ENCODE peak calls at places on chromosomes 4 and X, in five cellular contexts. V, T, Q, H and W are unnamed samples.

GRCh38 chrX:29662101-29662500 is 553.3 kb upstream of the MAGEB2 start:
- DNase-seq in V (no peak), T (no peak), Q (no peak), H (no peak), W (no peak)

GRCh38 chr4:183449193-183449888 is 4.9 kb downstream of the CDKN2AIP start:
- DNase-seq in V (no peak), T (no peak), Q (no peak), H (no peak), W (no peak)

GRCh38 chrX:130529531-130529930 is 127.7 kb downstream of the RBMX2 start:
- DNase-seq in V (no peak), T (no peak), Q (no peak), H (no peak), W (no peak)

GRCh38 chr4:6019316-6020263 is 1.4 kb upstream of the C4orf50 start:
- DNase-seq in V (peak), T (peak), Q (no peak), H (peak), W (no peak)

GRCh38 chrX:64186974-64187761 is 18.3 kb downstream of the AMER1 start:
- DNase-seq in V (no peak), T (no peak), Q (no peak), H (no peak), W (peak)

GRCh38 chrX:363621-364375 is 22.9 kb downstream of the PPP2R3B start:
- DNase-seq in V (no peak), T (no peak), Q (no peak), H (no peak), W (no peak)

GRCh38 chr4:114659386-114660008 is 60.9 kb downstream of the UGT8 start:
- DNase-seq in V (peak), T (peak), Q (peak), H (peak), W (no peak)

GRCh38 chrX:2820131-2820771 is 8.5 kb upstream of the GYG2 start:
- DNase-seq in V (no peak), T (no peak), Q (no peak), H (no peak), W (peak)

GRCh38 chr4:118322831-118323502 is 29.8 kb downstream of the PRSS12 start:
- DNase-seq in V (no peak), T (no peak), Q (no peak), H (no peak), W (no peak)

GRCh38 chr4:84917087-84917821 is 49.2 kb downstream of the WDFY3 start:
- DNase-seq in V (no peak), T (no peak), Q (no peak), H (no peak), W (no peak)

GRCh38 chr4:27702710-27703431 is 842.2 kb downstream of the STIM2 start:
- DNase-seq in V (no peak), T (no peak), Q (no peak), H (no peak), W (no peak)

GRCh38 chr4:163611172-163611571 is 116.7 kb downstream of the TMA16 start:
- DNase-seq in V (no peak), T (no peak), Q (no peak), H (no peak), W (no peak)

GRCh38 chr4:45693746-45694145 is 430.1 kb downstream of the GABRG1 start:
- DNase-seq in V (peak), T (no peak), Q (no peak), H (no peak), W (no peak)

GRCh38 chr4:8297691-8298485 is 28.3 kb downstream of the HTRA3 start:
- DNase-seq in V (no peak), T (no peak), Q (peak), H (no peak), W (no peak)

GRCh38 chr4:649751-650310 is 24.2 kb downstream of the ATP5ME start:
- DNase-seq in V (no peak), T (no peak), Q (no peak), H (no peak), W (no peak)

GRCh38 chrX:8647176-8647575 is 84.8 kb downstream of the ANOS1 start:
- DNase-seq in V (no peak), T (no peak), Q (no peak), H (no peak), W (no peak)

GRCh38 chr4:89509708-89510269 is 202.2 kb upstream of the GPRIN3 start:
- DNase-seq in V (no peak), T (peak), Q (no peak), H (no peak), W (no peak)

GRCh38 chrX:1524874-1525582 is 12.0 kb downstream of the P2RY8 start:
- DNase-seq in V (no peak), T (no peak), Q (no peak), H (no peak), W (no peak)

GRCh38 chr4:142683997-142684396 is 162.1 kb downstream of the INPP4B start:
- DNase-seq in V (no peak), T (no peak), Q (no peak), H (no peak), W (no peak)

GRCh38 chr4:26288308-26288982 is 32.4 kb upstream of the RBPJ start:
- DNase-seq in V (no peak), T (no peak), Q (no peak), H (no peak), W (no peak)

GRCh38 chr4:43853565-43854345 is 594.9 kb downstream of the KCTD8 start:
- DNase-seq in V (no peak), T (no peak), Q (no peak), H (no peak), W (no peak)

GRCh38 chr4:99755223-99755944 is 61.2 kb upstream of the DAPP1 start:
- DNase-seq in V (no peak), T (no peak), Q (no peak), H (no peak), W (no peak)

GRCh38 chr4:139606600-139607301 is 50.7 kb upstream of the SETD7 start:
- DNase-seq in V (no peak), T (no peak), Q (no peak), H (no peak), W (no peak)

GRCh38 chrX:140765043-140765784 is 55.7 kb downstream of the LINC00632 start:
- DNase-seq in V (no peak), T (no peak), Q (no peak), H (no peak), W (no peak)

GRCh38 chr4:148704291-148704690 is 262.1 kb upstream of the NR3C2 start:
- DNase-seq in V (no peak), T (no peak), Q (no peak), H (no peak), W (no peak)

GRCh38 chr4:80732010-80732409 is 298.5 kb upstream of the BMP3 start:
- DNase-seq in V (no peak), T (no peak), Q (no peak), H (no peak), W (no peak)

GRCh38 chr4:38090450-38091246 is 130.4 kb downstream of the PTTG2 start:
- DNase-seq in V (no peak), T (no peak), Q (no peak), H (no peak), W (no peak)

GRCh38 chr4:136103616-136104015 is 1428.7 kb downstream of the PCDH18 start:
- DNase-seq in V (no peak), T (no peak), Q (no peak), H (no peak), W (no peak)

GRCh38 chr4:2925496-2925895 is 37.7 kb downstream of the NOP14 start:
- DNase-seq in V (no peak), T (no peak), Q (peak), H (no peak), W (no peak)

GRCh38 chr4:147370473-147370872 is 110.4 kb upstream of the EDNRA start:
- DNase-seq in V (no peak), T (no peak), Q (no peak), H (no peak), W (no peak)

GRCh38 chr4:4541040-4541631 is 712 bp downstream of the STX18 start:
- DNase-seq in V (peak), T (peak), Q (no peak), H (peak), W (no peak)

GRCh38 chr4:87838207-87838606 is 5.4 kb downstream of the MEPE start:
- DNase-seq in V (no peak), T (no peak), Q (no peak), H (no peak), W (no peak)
- TF ChIP-seq POLR2A in V (no peak), T (no peak), Q (no peak), H (no peak), W (no peak)

DNA sequence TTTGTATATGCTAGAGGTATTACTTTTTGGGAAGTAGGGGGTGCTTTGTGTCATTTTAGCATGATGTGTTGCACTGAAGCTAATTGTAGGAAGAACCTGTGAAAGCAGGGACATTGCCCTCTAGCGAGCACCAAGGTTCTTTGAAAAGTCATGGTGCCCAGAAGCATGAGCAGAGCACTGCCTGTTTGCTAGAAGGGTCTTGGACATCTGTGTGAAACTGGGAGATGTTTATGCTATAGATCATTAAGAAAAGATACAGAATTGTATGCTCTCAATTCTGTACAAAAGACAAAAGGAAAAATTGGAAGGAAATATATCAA is 14.7 kb downstream of the GRPR start:
- DNase-seq in V (no peak), T (no peak), Q (no peak), H (no peak), W (no peak)
- TF ChIP-seq POLR2AphosphoS5 in V (no peak), T (no peak), Q (no peak), H (no peak), W (no peak)

DNA sequence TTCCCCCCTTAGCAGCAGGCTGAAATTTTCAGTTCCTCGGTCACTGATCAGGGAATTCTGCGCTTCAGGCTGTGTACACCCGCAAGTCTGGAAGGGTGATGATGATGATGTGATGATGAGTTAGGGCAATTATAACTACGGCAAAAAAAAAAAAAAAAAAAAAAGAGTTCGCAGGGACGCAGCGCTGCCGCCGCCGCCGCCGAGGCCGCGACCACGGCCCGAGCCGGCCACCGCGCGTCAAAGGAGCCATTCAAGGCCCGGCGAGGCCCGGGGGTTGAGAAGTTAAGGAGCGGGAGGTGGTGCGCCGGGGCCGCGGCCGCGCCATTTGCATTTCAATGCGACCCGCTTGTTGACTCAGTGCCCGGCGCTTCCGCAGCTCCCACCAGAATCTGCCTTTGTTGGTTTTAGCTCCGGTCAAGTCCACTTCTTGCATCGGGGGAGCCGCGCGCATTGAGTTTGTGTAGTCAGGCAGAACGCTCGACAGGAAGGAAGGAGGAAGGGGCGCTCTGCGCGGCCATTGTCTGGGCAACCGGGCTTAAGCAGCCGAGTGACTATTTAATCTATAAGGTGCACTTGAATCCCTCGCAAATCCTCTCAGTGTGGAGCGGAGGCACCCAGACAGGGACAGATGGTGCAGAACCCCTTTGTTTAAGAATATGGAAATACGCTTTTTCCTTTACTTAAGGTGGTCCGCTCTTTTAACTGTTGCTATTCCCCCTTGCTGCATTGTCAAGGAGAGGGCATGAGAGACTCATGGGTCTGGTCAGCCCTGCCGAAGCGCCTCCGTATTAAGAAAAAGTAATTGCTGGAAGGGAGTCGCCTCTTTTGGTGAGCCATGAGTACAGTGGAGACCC is 109.1 kb downstream of the SPRY1 start:
- DNase-seq in V (peak), T (peak), Q (peak), H (peak), W (no peak)
- TF ChIP-seq POLR2A in V (no peak), T (no peak), Q (no peak), H (no peak), W (no peak)

DNA sequence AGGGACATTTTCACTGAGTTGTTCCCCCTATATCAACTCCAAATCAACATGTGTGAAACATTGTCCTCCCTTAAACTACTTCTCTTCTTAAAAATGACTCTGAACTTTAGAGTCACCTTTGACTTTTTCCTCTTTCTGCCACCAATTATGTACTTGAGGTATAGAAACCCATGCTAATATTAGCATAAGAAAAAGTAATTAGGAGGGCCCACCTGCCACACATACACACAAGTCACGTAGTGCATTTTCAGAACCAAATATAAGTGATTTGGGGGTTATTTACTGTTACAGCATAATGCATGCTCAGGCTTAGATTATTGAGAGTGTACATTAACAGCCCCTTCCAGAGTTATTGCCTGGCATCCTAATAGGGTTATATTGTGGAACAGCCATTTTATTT is 432.7 kb downstream of the ZIC3 start:
- DNase-seq in V (no peak), T (no peak), Q (no peak), H (no peak), W (no peak)
- TF ChIP-seq POLR2AphosphoS5 in V (no peak), T (no peak), Q (no peak), H (no peak), W (no peak)

GRCh38 chr4:185774076-185774731 is 37.8 kb downstream of the SORBS2 start:
- DNase-seq in V (no peak), T (no peak), Q (no peak), H (no peak), W (no peak)

GRCh38 chr4:185775792-185776555 is 36.0 kb downstream of the SORBS2 start:
- DNase-seq in V (no peak), T (no peak), Q (no peak), H (no peak), W (peak)

GRCh38 chr4:185772391-185773093 is 39.5 kb downstream of the SORBS2 start:
- DNase-seq in V (no peak), T (no peak), Q (no peak), H (no peak), W (no peak)

GRCh38 chr4:185773419-185773818 is 38.6 kb downstream of the SORBS2 start:
- DNase-seq in V (peak), T (no peak), Q (no peak), H (no peak), W (no peak)

GRCh38 chr4:185774815-185775684 is 36.9 kb downstream of the SORBS2 start:
- DNase-seq in V (peak), T (no peak), Q (no peak), H (no peak), W (no peak)
- TF ChIP-seq POLR2A in V (no peak), T (no peak), Q (no peak), H (no peak), W (no peak)